ENCODE peak calls at places on chromosomes 11 and 22, in six cellular contexts. One of them, this sample, is unnamed.

GRCh38 chr11:65224939-65225283 is 36.9 kb upstream of the POLA2 start:
- DNase-seq in T-cell: no peak
- DNase-seq in CD8-positive, alpha-beta memory T cell: no peak
- DNase-seq in central memory CD8-positive, alpha-beta T cell: no peak
- DNase-seq in stimulated activated CD4-positive, alpha-beta T cell treated with anti-CD3 and anti-CD28 coated beads, TNF-alpha, amount 100 ng/mL, for 1 hour: no peak
- DNase-seq in tibial nerve: peak; percentile 32
- DNase-seq in this sample: no peak

GRCh38 chr11:111707039-111707690 is 59.0 kb downstream of the PPP2R1B start:
- DNase-seq in T-cell: no peak
- DNase-seq in CD8-positive, alpha-beta memory T cell: no peak
- DNase-seq in central memory CD8-positive, alpha-beta T cell: no peak
- DNase-seq in stimulated activated CD4-positive, alpha-beta T cell treated with anti-CD3 and anti-CD28 coated beads, TNF-alpha, amount 100 ng/mL, for 1 hour: no peak
- DNase-seq in tibial nerve: no peak
- DNase-seq in this sample: no peak

GRCh38 chr22:43237280-43237679 is 50.3 kb upstream of the TTLL12 start:
- DNase-seq in T-cell: no peak
- DNase-seq in CD8-positive, alpha-beta memory T cell: no peak
- DNase-seq in central memory CD8-positive, alpha-beta T cell: no peak
- DNase-seq in stimulated activated CD4-positive, alpha-beta T cell treated with anti-CD3 and anti-CD28 coated beads, TNF-alpha, amount 100 ng/mL, for 1 hour: no peak
- DNase-seq in tibial nerve: no peak
- DNase-seq in this sample: no peak

GRCh38 chr11:59841514-59841913 is 3.8 kb downstream of the CBLIF start:
- DNase-seq in T-cell: no peak
- DNase-seq in CD8-positive, alpha-beta memory T cell: no peak
- DNase-seq in central memory CD8-positive, alpha-beta T cell: no peak
- DNase-seq in stimulated activated CD4-positive, alpha-beta T cell treated with anti-CD3 and anti-CD28 coated beads, TNF-alpha, amount 100 ng/mL, for 1 hour: no peak
- DNase-seq in tibial nerve: no peak
- DNase-seq in this sample: no peak

GRCh38 chr22:19772673-19773469 is 12.3 kb downstream of the TBX1 start:
- DNase-seq in T-cell: no peak
- DNase-seq in CD8-positive, alpha-beta memory T cell: no peak
- DNase-seq in central memory CD8-positive, alpha-beta T cell: no peak
- DNase-seq in stimulated activated CD4-positive, alpha-beta T cell treated with anti-CD3 and anti-CD28 coated beads, TNF-alpha, amount 100 ng/mL, for 1 hour: no peak
- DNase-seq in tibial nerve: no peak
- DNase-seq in this sample: peak; percentile 48

GRCh38 chr11:119416606-119417580 is 6.1 kb downstream of the THY1 start:
- DNase-seq in T-cell: no peak
- DNase-seq in CD8-positive, alpha-beta memory T cell: no peak
- DNase-seq in central memory CD8-positive, alpha-beta T cell: no peak
- DNase-seq in stimulated activated CD4-positive, alpha-beta T cell treated with anti-CD3 and anti-CD28 coated beads, TNF-alpha, amount 100 ng/mL, for 1 hour: no peak
- DNase-seq in tibial nerve: no peak
- DNase-seq in this sample: no peak

GRCh38 chr11:3091081-3091845 is 34.0 kb upstream of the CARS1 start:
- DNase-seq in T-cell: no peak
- DNase-seq in CD8-positive, alpha-beta memory T cell: no peak
- DNase-seq in central memory CD8-positive, alpha-beta T cell: no peak
- DNase-seq in stimulated activated CD4-positive, alpha-beta T cell treated with anti-CD3 and anti-CD28 coated beads, TNF-alpha, amount 100 ng/mL, for 1 hour: no peak
- DNase-seq in tibial nerve: no peak
- DNase-seq in this sample: no peak

GRCh38 chr11:78259777-78260470 is 71.2 kb downstream of the USP35 start:
- DNase-seq in T-cell: no peak
- DNase-seq in CD8-positive, alpha-beta memory T cell: no peak
- DNase-seq in central memory CD8-positive, alpha-beta T cell: no peak
- DNase-seq in stimulated activated CD4-positive, alpha-beta T cell treated with anti-CD3 and anti-CD28 coated beads, TNF-alpha, amount 100 ng/mL, for 1 hour: no peak
- DNase-seq in tibial nerve: no peak
- DNase-seq in this sample: no peak

GRCh38 chr11:34251640-34251980 is 106.2 kb downstream of the ABTB2 start:
- DNase-seq in T-cell: no peak
- DNase-seq in CD8-positive, alpha-beta memory T cell: no peak
- DNase-seq in central memory CD8-positive, alpha-beta T cell: no peak
- DNase-seq in stimulated activated CD4-positive, alpha-beta T cell treated with anti-CD3 and anti-CD28 coated beads, TNF-alpha, amount 100 ng/mL, for 1 hour: no peak
- DNase-seq in tibial nerve: no peak
- DNase-seq in this sample: no peak